ENCODE peak calls at places on chromosomes 5 and 9, in nine cellular contexts. One of them, this sample, is unnamed.

GRCh38 chr9:69193685-69194032 is 19.6 kb downstream of the TJP2 start:
- DNase-seq in hippocampal formation: no peak
- DNase-seq in stimulated activated CD4-positive, alpha-beta T cell treated with anti-CD3 and anti-CD28 coated beads, Interleukin-2, amount 100 ng/mL, for 48 hours: no peak
- DNase-seq in left cardiac atrium: no peak
- DNase-seq in endothelial cell: peak; percentile 41
- DNase-seq in CD4-positive, CD25-positive, alpha-beta regulatory T cell: no peak
- DNase-seq in activated naive CD4-positive, alpha-beta T cell treated with anti-CD3 and anti-CD28 coated beads, Interleukin-2, amount 10 ng/mL, durations not matched to agents 7 days and 5 days: no peak
- DNase-seq in NCI-H2081: peak; percentile 47
- DNase-seq in omental fat pad: no peak
- DNase-seq in this sample: no peak

GRCh38 chr5:17888155-17888554 is 253.9 kb downstream of the TAF11L14 start:
- DNase-seq in hippocampal formation: no peak
- DNase-seq in stimulated activated CD4-positive, alpha-beta T cell treated with anti-CD3 and anti-CD28 coated beads, Interleukin-2, amount 100 ng/mL, for 48 hours: no peak
- DNase-seq in left cardiac atrium: no peak
- DNase-seq in endothelial cell: no peak
- DNase-seq in CD4-positive, CD25-positive, alpha-beta regulatory T cell: no peak
- DNase-seq in activated naive CD4-positive, alpha-beta T cell treated with anti-CD3 and anti-CD28 coated beads, Interleukin-2, amount 10 ng/mL, durations not matched to agents 7 days and 5 days: no peak
- DNase-seq in NCI-H2081: no peak
- DNase-seq in omental fat pad: no peak
- DNase-seq in this sample: no peak

GRCh38 chr5:132556511-132557424 is at the start of gene RAD50:
- DNase-seq in hippocampal formation: peak; percentile 85
- DNase-seq in stimulated activated CD4-positive, alpha-beta T cell treated with anti-CD3 and anti-CD28 coated beads, Interleukin-2, amount 100 ng/mL, for 48 hours: peak; percentile 90
- DNase-seq in left cardiac atrium: peak; percentile 95
- DNase-seq in endothelial cell: peak; percentile 77
- DNase-seq in CD4-positive, CD25-positive, alpha-beta regulatory T cell: peak; percentile 97
- DNase-seq in activated naive CD4-positive, alpha-beta T cell treated with anti-CD3 and anti-CD28 coated beads, Interleukin-2, amount 10 ng/mL, durations not matched to agents 7 days and 5 days: peak; percentile 96
- DNase-seq in NCI-H2081: peak; percentile 91
- DNase-seq in omental fat pad: peak; percentile 85
- DNase-seq in this sample: peak; percentile 91

GRCh38 chr9:132970306-132971062 is 8.0 kb upstream of the GFI1B start:
- DNase-seq in hippocampal formation: no peak
- DNase-seq in stimulated activated CD4-positive, alpha-beta T cell treated with anti-CD3 and anti-CD28 coated beads, Interleukin-2, amount 100 ng/mL, for 48 hours: no peak
- DNase-seq in left cardiac atrium: no peak
- DNase-seq in endothelial cell: no peak
- DNase-seq in CD4-positive, CD25-positive, alpha-beta regulatory T cell: no peak
- DNase-seq in activated naive CD4-positive, alpha-beta T cell treated with anti-CD3 and anti-CD28 coated beads, Interleukin-2, amount 10 ng/mL, durations not matched to agents 7 days and 5 days: no peak
- DNase-seq in NCI-H2081: no peak
- DNase-seq in omental fat pad: no peak
- DNase-seq in this sample: no peak

GRCh38 chr9:133371261-133371711 is 4.6 kb downstream of the SURF4 start:
- DNase-seq in hippocampal formation: no peak
- DNase-seq in stimulated activated CD4-positive, alpha-beta T cell treated with anti-CD3 and anti-CD28 coated beads, Interleukin-2, amount 100 ng/mL, for 48 hours: peak; percentile 67
- DNase-seq in left cardiac atrium: no peak
- DNase-seq in endothelial cell: no peak
- DNase-seq in CD4-positive, CD25-positive, alpha-beta regulatory T cell: peak; percentile 78
- DNase-seq in activated naive CD4-positive, alpha-beta T cell treated with anti-CD3 and anti-CD28 coated beads, Interleukin-2, amount 10 ng/mL, durations not matched to agents 7 days and 5 days: peak; percentile 78
- DNase-seq in NCI-H2081: no peak
- DNase-seq in omental fat pad: no peak
- DNase-seq in this sample: no peak

GRCh38 chr9:130606887-130607582 is 27.7 kb downstream of the FUBP3 start:
- DNase-seq in hippocampal formation: no peak
- DNase-seq in stimulated activated CD4-positive, alpha-beta T cell treated with anti-CD3 and anti-CD28 coated beads, Interleukin-2, amount 100 ng/mL, for 48 hours: no peak
- DNase-seq in left cardiac atrium: no peak
- DNase-seq in endothelial cell: no peak
- DNase-seq in CD4-positive, CD25-positive, alpha-beta regulatory T cell: no peak
- DNase-seq in activated naive CD4-positive, alpha-beta T cell treated with anti-CD3 and anti-CD28 coated beads, Interleukin-2, amount 10 ng/mL, durations not matched to agents 7 days and 5 days: no peak
- DNase-seq in NCI-H2081: no peak
- DNase-seq in omental fat pad: no peak
- DNase-seq in this sample: no peak

GRCh38 chr5:73706963-73707362 is 81.0 kb downstream of the ARHGEF28 start:
- DNase-seq in hippocampal formation: no peak
- DNase-seq in stimulated activated CD4-positive, alpha-beta T cell treated with anti-CD3 and anti-CD28 coated beads, Interleukin-2, amount 100 ng/mL, for 48 hours: no peak
- DNase-seq in left cardiac atrium: no peak
- DNase-seq in endothelial cell: no peak
- DNase-seq in CD4-positive, CD25-positive, alpha-beta regulatory T cell: no peak
- DNase-seq in activated naive CD4-positive, alpha-beta T cell treated with anti-CD3 and anti-CD28 coated beads, Interleukin-2, amount 10 ng/mL, durations not matched to agents 7 days and 5 days: no peak
- DNase-seq in NCI-H2081: no peak
- DNase-seq in omental fat pad: no peak
- DNase-seq in this sample: no peak

GRCh38 chr5:88940712-88941111 is 57.7 kb upstream of the MEF2C start:
- DNase-seq in hippocampal formation: no peak
- DNase-seq in stimulated activated CD4-positive, alpha-beta T cell treated with anti-CD3 and anti-CD28 coated beads, Interleukin-2, amount 100 ng/mL, for 48 hours: no peak
- DNase-seq in left cardiac atrium: no peak
- DNase-seq in endothelial cell: no peak
- DNase-seq in CD4-positive, CD25-positive, alpha-beta regulatory T cell: no peak
- DNase-seq in activated naive CD4-positive, alpha-beta T cell treated with anti-CD3 and anti-CD28 coated beads, Interleukin-2, amount 10 ng/mL, durations not matched to agents 7 days and 5 days: no peak
- DNase-seq in NCI-H2081: no peak
- DNase-seq in omental fat pad: no peak
- DNase-seq in this sample: no peak

GRCh38 chr9:89564257-89564878 is 40.4 kb upstream of the GADD45G start:
- DNase-seq in hippocampal formation: no peak
- DNase-seq in stimulated activated CD4-positive, alpha-beta T cell treated with anti-CD3 and anti-CD28 coated beads, Interleukin-2, amount 100 ng/mL, for 48 hours: no peak
- DNase-seq in left cardiac atrium: no peak
- DNase-seq in endothelial cell: peak; percentile 42
- DNase-seq in CD4-positive, CD25-positive, alpha-beta regulatory T cell: no peak
- DNase-seq in activated naive CD4-positive, alpha-beta T cell treated with anti-CD3 and anti-CD28 coated beads, Interleukin-2, amount 10 ng/mL, durations not matched to agents 7 days and 5 days: no peak
- DNase-seq in NCI-H2081: no peak
- DNase-seq in omental fat pad: no peak
- DNase-seq in this sample: peak; percentile 71

GRCh38 chr5:130571076-130571475 is 594.0 kb downstream of the HINT1 start:
- DNase-seq in hippocampal formation: no peak
- DNase-seq in stimulated activated CD4-positive, alpha-beta T cell treated with anti-CD3 and anti-CD28 coated beads, Interleukin-2, amount 100 ng/mL, for 48 hours: no peak
- DNase-seq in left cardiac atrium: no peak
- DNase-seq in endothelial cell: no peak
- DNase-seq in CD4-positive, CD25-positive, alpha-beta regulatory T cell: no peak
- DNase-seq in activated naive CD4-positive, alpha-beta T cell treated with anti-CD3 and anti-CD28 coated beads, Interleukin-2, amount 10 ng/mL, durations not matched to agents 7 days and 5 days: no peak
- DNase-seq in NCI-H2081: no peak
- DNase-seq in omental fat pad: no peak
- DNase-seq in this sample: no peak

GRCh38 chr5:122997294-122997693 is 39.2 kb downstream of the PPIC start:
- DNase-seq in hippocampal formation: no peak
- DNase-seq in stimulated activated CD4-positive, alpha-beta T cell treated with anti-CD3 and anti-CD28 coated beads, Interleukin-2, amount 100 ng/mL, for 48 hours: no peak
- DNase-seq in left cardiac atrium: no peak
- DNase-seq in endothelial cell: no peak
- DNase-seq in CD4-positive, CD25-positive, alpha-beta regulatory T cell: no peak
- DNase-seq in activated naive CD4-positive, alpha-beta T cell treated with anti-CD3 and anti-CD28 coated beads, Interleukin-2, amount 10 ng/mL, durations not matched to agents 7 days and 5 days: no peak
- DNase-seq in NCI-H2081: peak; percentile 38
- DNase-seq in omental fat pad: no peak
- DNase-seq in this sample: no peak

GRCh38 chr5:142737169-142737568 is 33.0 kb upstream of the ARHGAP26 start:
- DNase-seq in hippocampal formation: no peak
- DNase-seq in stimulated activated CD4-positive, alpha-beta T cell treated with anti-CD3 and anti-CD28 coated beads, Interleukin-2, amount 100 ng/mL, for 48 hours: no peak
- DNase-seq in left cardiac atrium: no peak
- DNase-seq in endothelial cell: no peak
- DNase-seq in CD4-positive, CD25-positive, alpha-beta regulatory T cell: no peak
- DNase-seq in activated naive CD4-positive, alpha-beta T cell treated with anti-CD3 and anti-CD28 coated beads, Interleukin-2, amount 10 ng/mL, durations not matched to agents 7 days and 5 days: no peak
- DNase-seq in NCI-H2081: no peak
- DNase-seq in omental fat pad: no peak
- DNase-seq in this sample: no peak

GRCh38 chr5:15827786-15828185 is 327.8 kb downstream of the FBXL7 start:
- DNase-seq in hippocampal formation: no peak
- DNase-seq in stimulated activated CD4-positive, alpha-beta T cell treated with anti-CD3 and anti-CD28 coated beads, Interleukin-2, amount 100 ng/mL, for 48 hours: no peak
- DNase-seq in left cardiac atrium: no peak
- DNase-seq in endothelial cell: no peak
- DNase-seq in CD4-positive, CD25-positive, alpha-beta regulatory T cell: no peak
- DNase-seq in activated naive CD4-positive, alpha-beta T cell treated with anti-CD3 and anti-CD28 coated beads, Interleukin-2, amount 10 ng/mL, durations not matched to agents 7 days and 5 days: no peak
- DNase-seq in NCI-H2081: no peak
- DNase-seq in omental fat pad: no peak
- DNase-seq in this sample: no peak

GRCh38 chr5:67414712-67415111 is 218.1 kb upstream of the CD180 start:
- DNase-seq in hippocampal formation: no peak
- DNase-seq in stimulated activated CD4-positive, alpha-beta T cell treated with anti-CD3 and anti-CD28 coated beads, Interleukin-2, amount 100 ng/mL, for 48 hours: no peak
- DNase-seq in left cardiac atrium: no peak
- DNase-seq in endothelial cell: no peak
- DNase-seq in CD4-positive, CD25-positive, alpha-beta regulatory T cell: no peak
- DNase-seq in activated naive CD4-positive, alpha-beta T cell treated with anti-CD3 and anti-CD28 coated beads, Interleukin-2, amount 10 ng/mL, durations not matched to agents 7 days and 5 days: no peak
- DNase-seq in NCI-H2081: no peak
- DNase-seq in omental fat pad: no peak
- DNase-seq in this sample: no peak

GRCh38 chr5:139658501-139658927 is 10.4 kb downstream of the CXXC5 start:
- DNase-seq in hippocampal formation: no peak
- DNase-seq in stimulated activated CD4-positive, alpha-beta T cell treated with anti-CD3 and anti-CD28 coated beads, Interleukin-2, amount 100 ng/mL, for 48 hours: no peak
- DNase-seq in left cardiac atrium: no peak
- DNase-seq in endothelial cell: no peak
- DNase-seq in CD4-positive, CD25-positive, alpha-beta regulatory T cell: no peak
- DNase-seq in activated naive CD4-positive, alpha-beta T cell treated with anti-CD3 and anti-CD28 coated beads, Interleukin-2, amount 10 ng/mL, durations not matched to agents 7 days and 5 days: no peak
- DNase-seq in NCI-H2081: no peak
- DNase-seq in omental fat pad: no peak
- DNase-seq in this sample: no peak

GRCh38 chr5:176803027-176803942 is 7.1 kb upstream of the UNC5A start:
- DNase-seq in hippocampal formation: no peak
- DNase-seq in stimulated activated CD4-positive, alpha-beta T cell treated with anti-CD3 and anti-CD28 coated beads, Interleukin-2, amount 100 ng/mL, for 48 hours: no peak
- DNase-seq in left cardiac atrium: no peak
- DNase-seq in endothelial cell: no peak
- DNase-seq in CD4-positive, CD25-positive, alpha-beta regulatory T cell: no peak
- DNase-seq in activated naive CD4-positive, alpha-beta T cell treated with anti-CD3 and anti-CD28 coated beads, Interleukin-2, amount 10 ng/mL, durations not matched to agents 7 days and 5 days: no peak
- DNase-seq in NCI-H2081: peak; percentile 86
- DNase-seq in omental fat pad: no peak
- DNase-seq in this sample: no peak

GRCh38 chr5:156528673-156529072 is 201.7 kb downstream of the SGCD start:
- DNase-seq in hippocampal formation: no peak
- DNase-seq in stimulated activated CD4-positive, alpha-beta T cell treated with anti-CD3 and anti-CD28 coated beads, Interleukin-2, amount 100 ng/mL, for 48 hours: no peak
- DNase-seq in left cardiac atrium: no peak
- DNase-seq in endothelial cell: no peak
- DNase-seq in CD4-positive, CD25-positive, alpha-beta regulatory T cell: no peak
- DNase-seq in activated naive CD4-positive, alpha-beta T cell treated with anti-CD3 and anti-CD28 coated beads, Interleukin-2, amount 10 ng/mL, durations not matched to agents 7 days and 5 days: no peak
- DNase-seq in NCI-H2081: no peak
- DNase-seq in omental fat pad: no peak
- DNase-seq in this sample: no peak

GRCh38 chr9:36292641-36293040 is 34.4 kb upstream of the GNE start:
- DNase-seq in hippocampal formation: no peak
- DNase-seq in stimulated activated CD4-positive, alpha-beta T cell treated with anti-CD3 and anti-CD28 coated beads, Interleukin-2, amount 100 ng/mL, for 48 hours: no peak
- DNase-seq in left cardiac atrium: no peak
- DNase-seq in endothelial cell: no peak
- DNase-seq in CD4-positive, CD25-positive, alpha-beta regulatory T cell: no peak
- DNase-seq in activated naive CD4-positive, alpha-beta T cell treated with anti-CD3 and anti-CD28 coated beads, Interleukin-2, amount 10 ng/mL, durations not matched to agents 7 days and 5 days: no peak
- DNase-seq in NCI-H2081: no peak
- DNase-seq in omental fat pad: no peak
- DNase-seq in this sample: no peak

GRCh38 chr5:118891252-118891651 is 97.1 kb downstream of the DTWD2 start:
- DNase-seq in hippocampal formation: no peak
- DNase-seq in stimulated activated CD4-positive, alpha-beta T cell treated with anti-CD3 and anti-CD28 coated beads, Interleukin-2, amount 100 ng/mL, for 48 hours: no peak
- DNase-seq in left cardiac atrium: no peak
- DNase-seq in endothelial cell: no peak
- DNase-seq in CD4-positive, CD25-positive, alpha-beta regulatory T cell: no peak
- DNase-seq in activated naive CD4-positive, alpha-beta T cell treated with anti-CD3 and anti-CD28 coated beads, Interleukin-2, amount 10 ng/mL, durations not matched to agents 7 days and 5 days: no peak
- DNase-seq in NCI-H2081: peak; percentile 75
- DNase-seq in omental fat pad: no peak
- DNase-seq in this sample: no peak

GRCh38 chr9:134170525-134171315 is 6.4 kb upstream of the RNU6ATAC start:
- DNase-seq in hippocampal formation: no peak
- DNase-seq in stimulated activated CD4-positive, alpha-beta T cell treated with anti-CD3 and anti-CD28 coated beads, Interleukin-2, amount 100 ng/mL, for 48 hours: no peak
- DNase-seq in left cardiac atrium: no peak
- DNase-seq in endothelial cell: no peak
- DNase-seq in CD4-positive, CD25-positive, alpha-beta regulatory T cell: no peak
- DNase-seq in activated naive CD4-positive, alpha-beta T cell treated with anti-CD3 and anti-CD28 coated beads, Interleukin-2, amount 10 ng/mL, durations not matched to agents 7 days and 5 days: no peak
- DNase-seq in NCI-H2081: no peak
- DNase-seq in omental fat pad: no peak
- DNase-seq in this sample: no peak

GRCh38 chr9:100445161-100445902 is 18.4 kb downstream of the MSANTD3 start:
- DNase-seq in hippocampal formation: no peak
- DNase-seq in stimulated activated CD4-positive, alpha-beta T cell treated with anti-CD3 and anti-CD28 coated beads, Interleukin-2, amount 100 ng/mL, for 48 hours: no peak
- DNase-seq in left cardiac atrium: no peak
- DNase-seq in endothelial cell: no peak
- DNase-seq in CD4-positive, CD25-positive, alpha-beta regulatory T cell: no peak
- DNase-seq in activated naive CD4-positive, alpha-beta T cell treated with anti-CD3 and anti-CD28 coated beads, Interleukin-2, amount 10 ng/mL, durations not matched to agents 7 days and 5 days: no peak
- DNase-seq in NCI-H2081: no peak
- DNase-seq in omental fat pad: no peak
- DNase-seq in this sample: no peak

GRCh38 chr9:126508171-126508591 is 105.5 kb upstream of the LMX1B start:
- DNase-seq in hippocampal formation: no peak
- DNase-seq in stimulated activated CD4-positive, alpha-beta T cell treated with anti-CD3 and anti-CD28 coated beads, Interleukin-2, amount 100 ng/mL, for 48 hours: no peak
- DNase-seq in left cardiac atrium: no peak
- DNase-seq in endothelial cell: no peak
- DNase-seq in CD4-positive, CD25-positive, alpha-beta regulatory T cell: no peak
- DNase-seq in activated naive CD4-positive, alpha-beta T cell treated with anti-CD3 and anti-CD28 coated beads, Interleukin-2, amount 10 ng/mL, durations not matched to agents 7 days and 5 days: no peak
- DNase-seq in NCI-H2081: no peak
- DNase-seq in omental fat pad: no peak
- DNase-seq in this sample: no peak

GRCh38 chr9:94120854-94121376 is 36.7 kb downstream of the PTPDC1 start:
- DNase-seq in hippocampal formation: no peak
- DNase-seq in stimulated activated CD4-positive, alpha-beta T cell treated with anti-CD3 and anti-CD28 coated beads, Interleukin-2, amount 100 ng/mL, for 48 hours: no peak
- DNase-seq in left cardiac atrium: no peak
- DNase-seq in endothelial cell: no peak
- DNase-seq in CD4-positive, CD25-positive, alpha-beta regulatory T cell: no peak
- DNase-seq in activated naive CD4-positive, alpha-beta T cell treated with anti-CD3 and anti-CD28 coated beads, Interleukin-2, amount 10 ng/mL, durations not matched to agents 7 days and 5 days: no peak
- DNase-seq in NCI-H2081: no peak
- DNase-seq in omental fat pad: no peak
- DNase-seq in this sample: no peak

GRCh38 chr5:83340511-83340918 is 131.0 kb upstream of the VCAN start:
- DNase-seq in hippocampal formation: no peak
- DNase-seq in stimulated activated CD4-positive, alpha-beta T cell treated with anti-CD3 and anti-CD28 coated beads, Interleukin-2, amount 100 ng/mL, for 48 hours: no peak
- DNase-seq in left cardiac atrium: no peak
- DNase-seq in endothelial cell: no peak
- DNase-seq in CD4-positive, CD25-positive, alpha-beta regulatory T cell: peak; percentile 77
- DNase-seq in activated naive CD4-positive, alpha-beta T cell treated with anti-CD3 and anti-CD28 coated beads, Interleukin-2, amount 10 ng/mL, durations not matched to agents 7 days and 5 days: peak; percentile 57
- DNase-seq in NCI-H2081: no peak
- DNase-seq in omental fat pad: no peak
- DNase-seq in this sample: no peak

GRCh38 chr9:137136261-137136925 is 2.6 kb upstream of the GRIN1 start:
- DNase-seq in hippocampal formation: no peak
- DNase-seq in stimulated activated CD4-positive, alpha-beta T cell treated with anti-CD3 and anti-CD28 coated beads, Interleukin-2, amount 100 ng/mL, for 48 hours: no peak
- DNase-seq in left cardiac atrium: no peak
- DNase-seq in endothelial cell: no peak
- DNase-seq in CD4-positive, CD25-positive, alpha-beta regulatory T cell: no peak
- DNase-seq in activated naive CD4-positive, alpha-beta T cell treated with anti-CD3 and anti-CD28 coated beads, Interleukin-2, amount 10 ng/mL, durations not matched to agents 7 days and 5 days: no peak
- DNase-seq in NCI-H2081: no peak
- DNase-seq in omental fat pad: no peak
- DNase-seq in this sample: no peak

GRCh38 chr5:179763215-179763945 is 30.4 kb upstream of the LTC4S start:
- DNase-seq in hippocampal formation: peak; percentile 34
- DNase-seq in stimulated activated CD4-positive, alpha-beta T cell treated with anti-CD3 and anti-CD28 coated beads, Interleukin-2, amount 100 ng/mL, for 48 hours: peak; percentile 32
- DNase-seq in left cardiac atrium: peak; percentile 66
- DNase-seq in endothelial cell: peak; percentile 55
- DNase-seq in CD4-positive, CD25-positive, alpha-beta regulatory T cell: peak; percentile 74
- DNase-seq in activated naive CD4-positive, alpha-beta T cell treated with anti-CD3 and anti-CD28 coated beads, Interleukin-2, amount 10 ng/mL, durations not matched to agents 7 days and 5 days: peak; percentile 69
- DNase-seq in NCI-H2081: peak; percentile 71
- DNase-seq in omental fat pad: no peak
- DNase-seq in this sample: peak; percentile 84

GRCh38 chr5:125597338-125597737 is 825.9 kb upstream of the GRAMD2B start:
- DNase-seq in hippocampal formation: no peak
- DNase-seq in stimulated activated CD4-positive, alpha-beta T cell treated with anti-CD3 and anti-CD28 coated beads, Interleukin-2, amount 100 ng/mL, for 48 hours: no peak
- DNase-seq in left cardiac atrium: no peak
- DNase-seq in endothelial cell: no peak
- DNase-seq in CD4-positive, CD25-positive, alpha-beta regulatory T cell: no peak
- DNase-seq in activated naive CD4-positive, alpha-beta T cell treated with anti-CD3 and anti-CD28 coated beads, Interleukin-2, amount 10 ng/mL, durations not matched to agents 7 days and 5 days: no peak
- DNase-seq in NCI-H2081: no peak
- DNase-seq in omental fat pad: no peak
- DNase-seq in this sample: no peak

This sample was measured in HEK293T.